ENCODE peak calls at places on chromosomes 7 and 10, in five cellular contexts. One of them, this sample, is unnamed.

GRCh38 chr10:43863859-43864591 is 215.3 kb upstream of the ZNF32 start:
- DNase-seq in DND-41: no peak
- DNase-seq in IMR-90: peak; percentile 85
- DNase-seq in neuronal stem cell: no peak
- DNase-seq in GM23248: peak; percentile 92
- DNase-seq in this sample: peak; percentile 49

GRCh38 chr7:28921822-28922221 is 36.3 kb downstream of the TRIL start:
- DNase-seq in IMR-90: peak; percentile 68
- DNase-seq in GM23248: peak; percentile 83
- DNase-seq in DND-41: peak; percentile 52
- DNase-seq in neuronal stem cell: peak; percentile 51
- DNase-seq in this sample: peak; percentile 59

GRCh38 chr10:97553575-97554100 is 18.9 kb upstream of the ANKRD2 start:
- DNase-seq in GM23248: peak; percentile 85
- DNase-seq in DND-41: peak; percentile 58
- DNase-seq in IMR-90: peak; percentile 70
- DNase-seq in neuronal stem cell: peak; percentile 64
- DNase-seq in this sample: peak; percentile 47

GRCh38 chr10:88879754-88880286 is at the start of gene STAMBPL1:
- DNase-seq in IMR-90: no peak
- DNase-seq in DND-41: peak; percentile 91
- DNase-seq in GM23248: no peak
- DNase-seq in neuronal stem cell: no peak
- DNase-seq in this sample: peak; percentile 70

GRCh38 chr7:116524609-116525297 is at the start of gene CAV1:
- DNase-seq in IMR-90: peak; percentile 92
- DNase-seq in neuronal stem cell: no peak
- DNase-seq in GM23248: peak; percentile 98
- DNase-seq in DND-41: no peak
- DNase-seq in this sample: peak; percentile 61

GRCh38 chr7:1323178-1324027 is 90.7 kb downstream of the UNCX start:
- DNase-seq in DND-41: no peak
- DNase-seq in IMR-90: no peak
- DNase-seq in GM23248: peak; percentile 13
- DNase-seq in neuronal stem cell: no peak
- DNase-seq in this sample: no peak

GRCh38 chr7:148286150-148286549 is 304.4 kb upstream of the C7orf33 start:
- DNase-seq in neuronal stem cell: no peak
- DNase-seq in IMR-90: no peak
- DNase-seq in DND-41: no peak
- DNase-seq in GM23248: peak; percentile 19
- DNase-seq in this sample: no peak

GRCh38 chr10:30178565-30178964 is 119.2 kb upstream of the JCAD start:
- DNase-seq in neuronal stem cell: peak; percentile 8
- DNase-seq in GM23248: peak; percentile 79
- DNase-seq in IMR-90: peak; percentile 91
- DNase-seq in DND-41: no peak
- DNase-seq in this sample: no peak

GRCh38 chr10:128125944-128126764 is at the start of gene MKI67:
- DNase-seq in GM23248: peak; percentile 97
- DNase-seq in IMR-90: peak; percentile 83
- DNase-seq in DND-41: peak; percentile 95
- DNase-seq in neuronal stem cell: peak; percentile 89
- DNase-seq in this sample: peak; percentile 94

GRCh38 chr10:94115725-94116124 is 122.0 kb downstream of the PLCE1 start:
- DNase-seq in DND-41: no peak
- DNase-seq in GM23248: peak; percentile 88
- DNase-seq in IMR-90: peak; percentile 51
- DNase-seq in neuronal stem cell: no peak
- DNase-seq in this sample: no peak

GRCh38 chr10:132591166-132591971 is 53.8 kb downstream of the INPP5A start:
- DNase-seq in DND-41: no peak
- DNase-seq in neuronal stem cell: no peak
- DNase-seq in IMR-90: peak; percentile 66
- DNase-seq in GM23248: peak; percentile 56
- DNase-seq in this sample: peak; percentile 85

GRCh38 chr10:110852255-110852896 is 19.4 kb upstream of the PDCD4 start:
- DNase-seq in neuronal stem cell: no peak
- DNase-seq in GM23248: peak; percentile 34
- DNase-seq in IMR-90: peak; percentile 12
- DNase-seq in DND-41: no peak
- DNase-seq in this sample: peak; percentile 53

GRCh38 chr10:27344568-27345454 is 104.2 kb upstream of the ACBD5 start:
- DNase-seq in DND-41: no peak
- DNase-seq in IMR-90: no peak
- DNase-seq in neuronal stem cell: no peak
- DNase-seq in GM23248: no peak
- DNase-seq in this sample: no peak

GRCh38 chr10:69179089-69179742 is 818 bp upstream of the SUPV3L1 start:
- DNase-seq in neuronal stem cell: no peak
- DNase-seq in IMR-90: no peak
- DNase-seq in DND-41: peak; percentile 15
- DNase-seq in GM23248: peak; percentile 84
- DNase-seq in this sample: peak; percentile 20

GRCh38 chr7:46681865-46682503 is 760.9 kb upstream of the IGFBP3 start:
- DNase-seq in GM23248: peak; percentile 49
- DNase-seq in IMR-90: no peak
- DNase-seq in DND-41: no peak
- DNase-seq in neuronal stem cell: no peak
- DNase-seq in this sample: no peak

GRCh38 chr7:155653773-155654172 is 9.3 kb downstream of the RBM33 start:
- DNase-seq in IMR-90: peak; percentile 63
- DNase-seq in neuronal stem cell: no peak
- DNase-seq in DND-41: no peak
- DNase-seq in GM23248: peak; percentile 82
- DNase-seq in this sample: no peak

GRCh38 chr10:47230482-47230881 is 69.5 kb upstream of the GDF10 start:
- DNase-seq in GM23248: no peak
- DNase-seq in neuronal stem cell: no peak
- DNase-seq in DND-41: no peak
- DNase-seq in IMR-90: no peak
- DNase-seq in this sample: no peak

GRCh38 chr7:133923974-133924373 is 203.2 kb upstream of the LRGUK start:
- DNase-seq in neuronal stem cell: no peak
- DNase-seq in IMR-90: no peak
- DNase-seq in GM23248: no peak
- DNase-seq in DND-41: no peak
- DNase-seq in this sample: no peak

GRCh38 chr7:83060218-83060617 is 102.5 kb downstream of the PCLO start:
- DNase-seq in IMR-90: no peak
- DNase-seq in GM23248: no peak
- DNase-seq in DND-41: no peak
- DNase-seq in neuronal stem cell: no peak
- DNase-seq in this sample: no peak

GRCh38 chr7:101162551-101163280 is 2.7 kb downstream of the VGF start:
- DNase-seq in IMR-90: peak; percentile 50
- DNase-seq in DND-41: peak; percentile 83
- DNase-seq in GM23248: peak; percentile 80
- DNase-seq in neuronal stem cell: no peak
- DNase-seq in this sample: peak; percentile 56

GRCh38 chr7:87413951-87414381 is 61.5 kb downstream of the ABCB4 start:
- DNase-seq in IMR-90: peak; percentile 84
- DNase-seq in GM23248: peak; percentile 89
- DNase-seq in neuronal stem cell: peak; percentile 60
- DNase-seq in DND-41: no peak
- DNase-seq in this sample: no peak

GRCh38 chr10:6473430-6473829 is 106.6 kb downstream of the PRKCQ start:
- DNase-seq in neuronal stem cell: no peak
- DNase-seq in GM23248: no peak
- DNase-seq in DND-41: peak; percentile 83
- DNase-seq in IMR-90: no peak
- DNase-seq in this sample: peak; percentile 20

GRCh38 chr7:158266817-158267736 is 320.5 kb downstream of the PTPRN2 start:
- DNase-seq in GM23248: no peak
- DNase-seq in neuronal stem cell: no peak
- DNase-seq in DND-41: no peak
- DNase-seq in IMR-90: no peak
- DNase-seq in this sample: peak; percentile 71

GRCh38 chr10:89367529-89367928 is 10.3 kb upstream of the IFIT1B start:
- DNase-seq in GM23248: no peak
- DNase-seq in IMR-90: no peak
- DNase-seq in neuronal stem cell: no peak
- DNase-seq in DND-41: no peak
- DNase-seq in this sample: no peak

GRCh38 chr10:70774810-70775678 is 10.1 kb downstream of the TBATA start:
- DNase-seq in neuronal stem cell: no peak
- DNase-seq in IMR-90: no peak
- DNase-seq in DND-41: no peak
- DNase-seq in GM23248: no peak
- DNase-seq in this sample: peak; percentile 37

GRCh38 chr7:71419546-71420337 is 287.8 kb downstream of the GALNT17 start:
- DNase-seq in GM23248: no peak
- DNase-seq in DND-41: no peak
- DNase-seq in neuronal stem cell: no peak
- DNase-seq in IMR-90: no peak
- DNase-seq in this sample: no peak

GRCh38 chr10:122786269-122786668 is 59.4 kb downstream of the CUZD1 start:
- DNase-seq in neuronal stem cell: peak; percentile 62
- DNase-seq in GM23248: peak; percentile 43
- DNase-seq in IMR-90: peak; percentile 33
- DNase-seq in DND-41: peak; percentile 47
- DNase-seq in this sample: no peak

GRCh38 chr10:78623577-78624215 is 445.1 kb upstream of the ZMIZ1 start:
- DNase-seq in DND-41: no peak
- DNase-seq in neuronal stem cell: no peak
- DNase-seq in IMR-90: peak; percentile 90
- DNase-seq in GM23248: peak; percentile 87
- DNase-seq in this sample: no peak

GRCh38 chr10:86721232-86721631 is 35.2 kb upstream of the BMPR1A start:
- DNase-seq in GM23248: no peak
- DNase-seq in DND-41: no peak
- DNase-seq in neuronal stem cell: no peak
- DNase-seq in IMR-90: no peak
- DNase-seq in this sample: no peak

GRCh38 chr10:49382226-49382625 is 13.7 kb downstream of the DRGX start:
- DNase-seq in GM23248: no peak
- DNase-seq in neuronal stem cell: no peak
- DNase-seq in IMR-90: no peak
- DNase-seq in DND-41: no peak
- DNase-seq in this sample: no peak

GRCh38 chr7:99013266-99014112 is 130.4 kb downstream of the SMURF1 start:
- DNase-seq in neuronal stem cell: no peak
- DNase-seq in IMR-90: no peak
- DNase-seq in GM23248: no peak
- DNase-seq in DND-41: no peak
- DNase-seq in this sample: no peak

GRCh38 chr7:158959954-158960353 is 103.6 kb downstream of the DYNC2I1 start:
- DNase-seq in DND-41: no peak
- DNase-seq in neuronal stem cell: no peak
- DNase-seq in GM23248: no peak
- DNase-seq in IMR-90: no peak
- DNase-seq in this sample: no peak

GRCh38 chr7:137975223-137975622 is 26.7 kb downstream of the CREB3L2 start:
- DNase-seq in DND-41: no peak
- DNase-seq in GM23248: peak; percentile 92
- DNase-seq in neuronal stem cell: no peak
- DNase-seq in IMR-90: peak; percentile 85
- DNase-seq in this sample: no peak

GRCh38 chr7:157970744-157971143 is 616.9 kb downstream of the PTPRN2 start:
- DNase-seq in DND-41: no peak
- DNase-seq in neuronal stem cell: no peak
- DNase-seq in IMR-90: no peak
- DNase-seq in GM23248: no peak
- DNase-seq in this sample: no peak

GRCh38 chr10:132401396-132402168 is 4.6 kb downstream of the PWWP2B start:
- DNase-seq in IMR-90: no peak
- DNase-seq in GM23248: no peak
- DNase-seq in DND-41: no peak
- DNase-seq in neuronal stem cell: no peak
- DNase-seq in this sample: peak; percentile 90

GRCh38 chr7:134016223-134016941 is 110.8 kb upstream of the LRGUK start:
- DNase-seq in DND-41: peak; percentile 18
- DNase-seq in neuronal stem cell: peak; percentile 26
- DNase-seq in GM23248: peak; percentile 42
- DNase-seq in IMR-90: peak; percentile 39
- DNase-seq in this sample: peak; percentile 33

GRCh38 chr10:132360766-132361447 is 28.9 kb downstream of the LRRC27 start:
- DNase-seq in IMR-90: no peak
- DNase-seq in neuronal stem cell: no peak
- DNase-seq in GM23248: peak; percentile 27
- DNase-seq in DND-41: peak; percentile 33
- DNase-seq in this sample: peak; percentile 34

GRCh38 chr10:31096161-31096560 is 64.5 kb upstream of the ZNF438 start:
- DNase-seq in IMR-90: no peak
- DNase-seq in neuronal stem cell: no peak
- DNase-seq in GM23248: no peak
- DNase-seq in DND-41: peak; percentile 81
- DNase-seq in this sample: no peak

GRCh38 chr10:117362313-117362712 is 12.9 kb downstream of the PDZD8 start:
- DNase-seq in GM23248: peak; percentile 44
- DNase-seq in DND-41: no peak
- DNase-seq in neuronal stem cell: no peak
- DNase-seq in IMR-90: peak; percentile 32
- DNase-seq in this sample: no peak
- H3K9ac ChIP-seq in GM23248: no peak overlapping the region
- H3K9ac ChIP-seq in DND-41: no peak overlapping the region
- H3K9ac ChIP-seq in neuronal stem cell: no peak overlapping the region
- H3K9ac ChIP-seq in IMR-90: no peak overlapping the region
- H3K9ac ChIP-seq in this sample: no peak overlapping the region

GRCh38 chr10:124081547-124082140 is 11.8 kb downstream of the CHST15 start:
- DNase-seq in IMR-90: no peak
- DNase-seq in DND-41: no peak
- DNase-seq in GM23248: no peak
- DNase-seq in neuronal stem cell: no peak
- DNase-seq in this sample: no peak
- H3K9ac ChIP-seq in IMR-90: no peak overlapping the region
- H3K9ac ChIP-seq in DND-41: no peak overlapping the region
- H3K9ac ChIP-seq in GM23248: no peak overlapping the region
- H3K9ac ChIP-seq in neuronal stem cell: no peak overlapping the region
- H3K9ac ChIP-seq in this sample: no peak overlapping the region

GRCh38 chr10:103834436-103835095 is 20.8 kb downstream of the SH3PXD2A start:
- DNase-seq in IMR-90: no peak
- DNase-seq in DND-41: no peak
- DNase-seq in GM23248: no peak
- DNase-seq in neuronal stem cell: no peak
- DNase-seq in this sample: no peak
- H3K9ac ChIP-seq in IMR-90: no peak overlapping the region
- H3K9ac ChIP-seq in DND-41: no peak overlapping the region
- H3K9ac ChIP-seq in GM23248: no peak overlapping the region
- H3K9ac ChIP-seq in neuronal stem cell: no peak overlapping the region
- H3K9ac ChIP-seq in this sample: peak overlapping the region; percentile 79

GRCh38 chr7:3893151-3893788 is 592.2 kb downstream of the SDK1 start:
- DNase-seq in neuronal stem cell: no peak
- DNase-seq in IMR-90: no peak
- DNase-seq in GM23248: no peak
- DNase-seq in DND-41: no peak
- DNase-seq in this sample: no peak

GRCh38 chr7:3892686-3893085 is 591.6 kb downstream of the SDK1 start:
- DNase-seq in neuronal stem cell: no peak
- DNase-seq in IMR-90: no peak
- DNase-seq in DND-41: no peak
- DNase-seq in GM23248: no peak
- DNase-seq in this sample: no peak

GRCh38 chr7:3893789-3894153 is 592.7 kb downstream of the SDK1 start:
- DNase-seq in neuronal stem cell: no peak
- DNase-seq in DND-41: no peak
- DNase-seq in IMR-90: no peak
- DNase-seq in GM23248: no peak
- DNase-seq in this sample: no peak

GRCh38 chr7:3895341-3895740 is 594.3 kb downstream of the SDK1 start:
- DNase-seq in GM23248: no peak
- DNase-seq in IMR-90: no peak
- DNase-seq in neuronal stem cell: no peak
- DNase-seq in DND-41: no peak
- DNase-seq in this sample: no peak

GRCh38 chr7:3892167-3892566 is 591.1 kb downstream of the SDK1 start:
- DNase-seq in neuronal stem cell: no peak
- DNase-seq in GM23248: no peak
- DNase-seq in DND-41: no peak
- DNase-seq in IMR-90: peak; percentile 4
- DNase-seq in this sample: no peak
- H3K9ac ChIP-seq in neuronal stem cell: no peak overlapping the region
- H3K9ac ChIP-seq in GM23248: no peak overlapping the region
- H3K9ac ChIP-seq in DND-41: no peak overlapping the region
- H3K9ac ChIP-seq in IMR-90: no peak overlapping the region
- H3K9ac ChIP-seq in this sample: no peak overlapping the region